ENCODE peak calls at places on chromosomes 16 and 17, in four cellular contexts. K is HepG2, Q is GM12878, I is K562. E is an unnamed sample.
A peak's percentile ranks its signal among the peaks of the same experiment; 100 is the strongest.

GRCh38 chr16:84278968-84279367 is 15.7 kb upstream of the WFDC1 start:
- DNase-seq in Q (no peak), I (no peak), K (no peak), E (no peak)

GRCh38 chr17:31535581-31535981 is 144.1 kb downstream of the RAB11FIP4 start:
- DNase-seq in Q (peak; percentile 63), K (no peak), I (no peak), E (no peak)

GRCh38 chr16:8716592-8716991 is 42.2 kb downstream of the ABAT start:
- DNase-seq in Q (no peak), I (no peak), K (no peak), E (no peak)

GRCh38 chr17:81434079-81434478 is 38.8 kb downstream of the BAHCC1 start:
- DNase-seq in K (no peak), Q (no peak), I (peak; percentile 36), E (no peak)

GRCh38 chr17:45433136-45433535 is 466 bp upstream of the ARHGAP27 start:
- DNase-seq in I (no peak), Q (no peak), K (no peak), E (peak; percentile 3)

GRCh38 chr17:8053600-8053999 is 14.7 kb downstream of the ALOX15B start:
- DNase-seq in I (no peak), K (no peak), Q (no peak), E (no peak)

GRCh38 chr17:74437702-74438101 is 5.8 kb downstream of the GPRC5C start:
- DNase-seq in K (no peak), Q (no peak), I (peak; percentile 62), E (peak; percentile 46)

GRCh38 chr17:68054296-68054900 is 18.9 kb downstream of the KPNA2 start:
- DNase-seq in I (no peak), K (no peak), Q (no peak), E (no peak)

GRCh38 chr16:4067262-4068001 is 48.8 kb downstream of the ADCY9 start:
- DNase-seq in K (peak; percentile 15), I (no peak), Q (no peak), E (no peak)

GRCh38 chr16:85678821-85679220 is 9.9 kb downstream of the GINS2 start:
- DNase-seq in Q (no peak), I (no peak), K (no peak), E (no peak)

GRCh38 chr16:57818377-57819055 is 16.2 kb upstream of the KIFC3 start:
- DNase-seq in Q (no peak), I (no peak), K (no peak), E (no peak)

GRCh38 chr16:652454-653021 is 3.4 kb downstream of the WDR90 start:
- DNase-seq in I (no peak), K (no peak), Q (no peak), E (no peak)

GRCh38 chr17:75645501-75645888 is 12.3 kb downstream of the SMIM5 start:
- DNase-seq in K (no peak), Q (no peak), I (no peak), E (no peak)

GRCh38 chr16:2082171-2082982 is 34.6 kb downstream of the TSC2 start:
- DNase-seq in I (no peak), Q (no peak), K (no peak), E (no peak)

GRCh38 chr16:71426069-71426879 is 15.6 kb downstream of the TLE7 start:
- DNase-seq in I (peak; percentile 65), Q (peak; percentile 67), K (peak; percentile 99), E (peak; percentile 78)

GRCh38 chr17:58525239-58525638 is 10.8 kb upstream of the MTMR4 start:
- DNase-seq in I (no peak), Q (no peak), K (no peak), E (no peak)
- TF ChIP-seq FOXK2 in I (no peak), Q (no peak), K (no peak), E (no peak)

GRCh38 chr16:72786606-72787005 is 261.3 kb downstream of the ZFHX3 start:
- DNase-seq in Q (no peak), K (no peak), I (no peak), E (no peak)
- TF ChIP-seq TARDBP in Q (no peak), K (no peak), I (no peak), E (no peak)

GRCh38 chr17:27400991-27401390 is 55.3 kb upstream of the KSR1 start:
- DNase-seq in K (no peak), I (no peak), Q (no peak), E (no peak)

GRCh38 chr17:27402943-27403342 is 53.3 kb upstream of the KSR1 start:
- DNase-seq in Q (no peak), K (no peak), I (no peak), E (no peak)

GRCh38 chr17:27407916-27408846 is 48.1 kb upstream of the KSR1 start:
- DNase-seq in K (peak; percentile 9), I (no peak), Q (no peak), E (no peak)

GRCh38 chr17:27398691-27399090 is 57.6 kb upstream of the KSR1 start:
- DNase-seq in I (no peak), K (no peak), Q (no peak), E (no peak)

GRCh38 chr17:27403480-27404005 is 52.7 kb upstream of the KSR1 start:
- DNase-seq in K (no peak), I (peak; percentile 39), Q (no peak), E (no peak)
- TF ChIP-seq FOXK2 in K (no peak), I (no peak), Q (no peak), E (no peak)

DNA sequence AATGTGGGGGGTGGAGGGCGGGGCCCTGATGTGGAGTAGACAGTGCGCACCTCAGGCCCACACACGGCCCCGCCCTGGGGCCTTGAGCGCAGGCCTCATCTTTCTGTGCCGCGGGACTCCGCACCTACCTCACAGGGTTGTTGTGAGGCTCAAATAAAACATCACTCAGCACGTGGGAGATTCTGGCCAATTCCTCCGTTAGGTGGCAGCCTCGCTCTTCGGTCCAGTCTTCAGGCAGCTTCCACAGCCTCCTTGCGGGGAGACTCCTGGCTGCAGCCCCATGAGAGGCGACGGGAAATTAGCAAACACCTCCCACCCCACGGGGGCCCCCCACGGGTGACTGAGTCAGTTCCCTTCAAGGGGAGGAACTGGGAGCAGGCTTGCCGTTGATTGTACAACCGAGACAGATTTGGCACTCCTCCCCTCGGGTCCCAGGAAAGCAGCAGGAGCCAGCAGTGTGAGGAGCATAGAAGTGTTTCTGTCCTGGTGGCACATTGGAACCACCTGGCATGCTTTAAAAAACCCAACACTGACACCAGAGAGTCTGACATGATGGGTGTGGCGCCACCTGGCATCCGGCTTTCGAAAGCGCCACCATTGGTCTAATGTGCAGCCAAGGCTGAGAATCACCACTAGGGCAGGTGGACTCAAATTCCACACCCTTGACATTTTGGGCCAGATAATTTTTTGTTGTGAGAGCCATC is 7.6 kb downstream of the MRM1 start:
- DNase-seq in I (peak; percentile 74), Q (no peak), K (no peak), E (no peak)
- TF ChIP-seq TARDBP in I (no peak), Q (no peak), K (no peak), E (no peak)

GRCh38 chr17:951388-952132 is 28.0 kb downstream of the NXN start:
- DNase-seq in K (peak; percentile 78), I (no peak), Q (no peak), E (peak; percentile 15)
- TF ChIP-seq FOXK2 in K (no peak), I (no peak), Q (no peak), E (no peak)

DNA sequence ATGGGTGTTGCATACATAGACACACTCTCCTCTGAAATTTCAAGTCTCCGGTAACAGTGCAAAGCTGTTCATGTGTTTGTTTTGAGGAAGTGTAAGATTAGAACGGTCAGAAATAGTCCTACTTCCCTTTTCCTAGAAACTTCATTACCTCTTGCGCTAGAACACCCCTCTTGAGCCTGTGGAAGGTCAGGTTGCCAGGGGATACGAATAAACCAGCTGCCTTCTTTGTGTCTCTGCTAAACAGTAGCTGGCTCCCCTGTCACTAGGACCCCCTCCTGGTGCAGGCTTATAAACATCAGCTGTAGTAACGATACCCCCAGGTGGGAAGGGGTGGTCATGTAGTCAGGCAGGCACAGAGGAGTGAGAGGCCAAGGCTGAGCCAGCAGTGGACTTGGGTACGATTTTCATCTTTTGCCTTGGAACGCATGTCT is 113.4 kb upstream of the RCVRN start:
- DNase-seq in Q (peak; percentile 56), K (no peak), I (no peak), E (no peak)
- TF ChIP-seq TARDBP in Q (no peak), K (no peak), I (no peak), E (no peak)

GRCh38 chr17:78039581-78039980 is 81.1 kb downstream of the TNRC6C start:
- DNase-seq in K (no peak), Q (no peak), I (no peak), E (no peak)

GRCh38 chr17:78040561-78041400 is 82.3 kb downstream of the TNRC6C start:
- DNase-seq in I (no peak), K (no peak), Q (peak; percentile 21), E (no peak)

GRCh38 chr17:78037280-78037679 is 78.8 kb downstream of the TNRC6C start:
- DNase-seq in K (no peak), Q (no peak), I (no peak), E (no peak)

GRCh38 chr17:78041401-78042179 is 83.1 kb downstream of the TNRC6C start:
- DNase-seq in K (no peak), I (no peak), Q (no peak), E (no peak)

DNA sequence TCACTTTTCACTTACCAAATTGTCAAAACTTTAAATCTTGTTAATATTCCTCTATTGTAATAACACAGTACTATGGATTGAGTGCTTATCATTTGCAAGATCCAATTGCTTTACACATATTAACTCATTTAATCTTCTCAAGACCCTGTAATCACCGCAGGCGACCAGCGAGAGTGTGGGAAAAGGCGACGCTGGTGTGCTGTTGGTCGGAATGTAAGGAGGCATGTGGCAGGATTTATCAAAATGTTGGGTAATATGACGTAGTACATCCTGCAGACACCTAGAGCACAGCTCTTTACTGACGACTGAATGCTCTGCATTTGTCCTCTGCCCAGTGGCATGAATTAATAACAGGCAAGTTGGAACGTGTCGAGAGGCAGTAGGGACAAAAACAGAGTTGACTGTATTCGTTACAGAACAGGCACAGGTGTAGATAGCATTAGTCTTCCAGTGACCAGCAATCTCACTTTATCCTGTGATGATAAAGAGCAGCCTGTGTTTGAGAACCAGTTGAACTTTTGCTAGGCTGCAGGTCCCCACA is 80.3 kb downstream of the TNRC6C start:
- DNase-seq in Q (no peak), I (no peak), K (no peak), E (no peak)
- TF ChIP-seq FOXK2 in Q (no peak), I (no peak), K (no peak), E (no peak)

GRCh38 chr16:87778476-87778829 is 12.7 kb upstream of the KLHDC4 start:
- DNase-seq in I (no peak), K (no peak), Q (no peak), E (no peak)

GRCh38 chr16:87784812-87785211 is 19.0 kb upstream of the KLHDC4 start:
- DNase-seq in Q (no peak), I (no peak), K (peak; percentile 63), E (no peak)

GRCh38 chr16:87778830-87779579 is 13.2 kb upstream of the KLHDC4 start:
- DNase-seq in I (peak; percentile 85), K (peak; percentile 88), Q (peak; percentile 80), E (peak; percentile 84)

GRCh38 chr16:87780385-87780989 is 14.7 kb upstream of the KLHDC4 start:
- DNase-seq in K (no peak), I (peak; percentile 29), Q (peak; percentile 87), E (no peak)
- TF ChIP-seq TARDBP in K (no peak), I (no peak), Q (no peak), E (no peak)

E was measured in HEK293T.